ENCODE peak calls at places on chromosomes 1 and 21, in eight cellular contexts. F is adipocyte; B is left ventricle myocardium inferior; E is CD8-positive, alpha-beta T cell; G is SJCRH30; P is thoracic aorta; C is heart left ventricle; J is dorsolateral prefrontal cortex. Q is an unnamed sample. For H3K27me3, the result is how much of the 10 kb centered on the place peaks cover.

GRCh38 chr1:204041803-204042505 is 31.0 kb upstream of the SOX13 start:
- DNase-seq in F (no peak), B (no peak), E (no peak), G (no peak), P (no peak), C (no peak), J (no peak), Q (no peak)

GRCh38 chr1:154220970-154221814 is 437 bp downstream of the UBAP2L start:
- DNase-seq in F (peak), B (peak), E (peak), G (peak), P (peak), C (peak), J (peak), Q (no peak)

GRCh38 chr1:21175324-21175669 is 1.4 kb downstream of the EIF4G3 start:
- DNase-seq in F (peak), B (peak), E (peak), G (peak), P (no peak), C (peak), J (peak), Q (no peak)

GRCh38 chr1:210726621-210727020 is 397.9 kb downstream of the HHAT start:
- DNase-seq in F (peak), B (no peak), E (peak), G (peak), P (no peak), C (no peak), J (no peak), Q (peak)

GRCh38 chr1:23475134-23475628 is 8.8 kb downstream of the ASAP3 start:
- DNase-seq in F (peak), B (no peak), E (no peak), G (peak), P (peak), C (no peak), J (peak), Q (peak)

GRCh38 chr1:19101244-19101643 is 108.8 kb downstream of the UBR4 start:
- DNase-seq in F (no peak), B (no peak), E (no peak), G (no peak), P (no peak), C (no peak), J (no peak), Q (no peak)

GRCh38 chr1:56444960-56445646 is 134.3 kb downstream of the PLPP3 start:
- DNase-seq in F (no peak), B (no peak), E (no peak), G (no peak), P (no peak), C (no peak), J (no peak), Q (no peak)

GRCh38 chr1:145824499-145824842 is 471 bp downstream of the POLR3C start:
- DNase-seq in F (no peak), B (no peak), E (no peak), G (no peak), P (no peak), C (no peak), J (no peak), Q (no peak)

GRCh38 chr1:198809247-198809646 is 170.4 kb downstream of the PTPRC start:
- DNase-seq in F (peak), B (no peak), E (no peak), G (no peak), P (no peak), C (no peak), J (no peak), Q (no peak)

GRCh38 chr1:78088015-78088414 is 42.2 kb downstream of the GIPC2 start:
- DNase-seq in F (no peak), B (no peak), E (no peak), G (no peak), P (no peak), C (no peak), J (no peak), Q (no peak)

GRCh38 chr1:47233165-47233564 is 1.1 kb upstream of the TAL1 start:
- DNase-seq in F (no peak), B (no peak), E (no peak), G (no peak), P (no peak), C (no peak), J (no peak), Q (no peak)

GRCh38 chr1:243447844-243448243 is 192.0 kb downstream of the SDCCAG8 start:
- DNase-seq in F (no peak), B (no peak), E (no peak), G (no peak), P (no peak), C (no peak), J (no peak), Q (no peak)

GRCh38 chr1:29641921-29642320 is 405.6 kb downstream of the PTPRU start:
- DNase-seq in F (no peak), B (no peak), E (no peak), G (no peak), P (no peak), C (no peak), J (no peak), Q (no peak)

GRCh38 chr1:23456226-23456625 is 27.8 kb downstream of the ASAP3 start:
- DNase-seq in F (no peak), B (no peak), E (no peak), G (no peak), P (no peak), C (no peak), J (no peak), Q (no peak)

GRCh38 chr1:224529844-224530243 is 86.3 kb upstream of the CNIH3 start:
- DNase-seq in F (no peak), B (no peak), E (no peak), G (no peak), P (no peak), C (no peak), J (no peak), Q (no peak)

GRCh38 chr1:43348343-43348808 is 10.4 kb upstream of the CDC20 start:
- DNase-seq in F (no peak), B (no peak), E (no peak), G (no peak), P (no peak), C (no peak), J (peak), Q (no peak)

GRCh38 chr1:86382878-86383277 is 13.2 kb downstream of the ODF2L start:
- DNase-seq in F (peak), B (no peak), E (no peak), G (no peak), P (no peak), C (no peak), J (no peak), Q (no peak)

GRCh38 chr1:87452648-87453047 is 124.0 kb downstream of the LMO4 start:
- DNase-seq in F (no peak), B (no peak), E (no peak), G (no peak), P (no peak), C (no peak), J (no peak), Q (no peak)

GRCh38 chr1:36560621-36561364 is 78.1 kb upstream of the CSF3R start:
- DNase-seq in F (no peak), B (no peak), E (no peak), G (no peak), P (no peak), C (no peak), J (no peak), Q (no peak)

GRCh38 chr1:175472464-175472863 is 270.9 kb downstream of the TNR start:
- DNase-seq in F (no peak), B (no peak), E (no peak), G (no peak), P (no peak), C (no peak), J (no peak), Q (no peak)

GRCh38 chr1:204723131-204723787 is 37.7 kb upstream of the LRRN2 start:
- DNase-seq in F (no peak), B (no peak), E (no peak), G (no peak), P (no peak), C (no peak), J (peak), Q (no peak)

GRCh38 chr1:33396188-33397124 is 34.4 kb downstream of the PHC2 start:
- DNase-seq in F (no peak), B (no peak), E (no peak), G (no peak), P (no peak), C (no peak), J (no peak), Q (no peak)

GRCh38 chr1:972726-973458 is 6.6 kb downstream of the PLEKHN1 start:
- DNase-seq in F (no peak), B (no peak), E (no peak), G (no peak), P (no peak), C (no peak), J (no peak), Q (no peak)

GRCh38 chr1:27563407-27564263 is 40.3 kb downstream of the AHDC1 start:
- DNase-seq in F (peak), B (peak), E (no peak), G (no peak), P (no peak), C (peak), J (no peak), Q (no peak)

GRCh38 chr1:183087001-183087400 is 63.8 kb downstream of the LAMC1 start:
- DNase-seq in F (no peak), B (no peak), E (no peak), G (no peak), P (no peak), C (no peak), J (no peak), Q (no peak)

GRCh38 chr1:37884145-37884544 is 24.8 kb upstream of the MTF1 start:
- DNase-seq in F (no peak), B (no peak), E (no peak), G (no peak), P (no peak), C (no peak), J (no peak), Q (no peak)

DNA sequence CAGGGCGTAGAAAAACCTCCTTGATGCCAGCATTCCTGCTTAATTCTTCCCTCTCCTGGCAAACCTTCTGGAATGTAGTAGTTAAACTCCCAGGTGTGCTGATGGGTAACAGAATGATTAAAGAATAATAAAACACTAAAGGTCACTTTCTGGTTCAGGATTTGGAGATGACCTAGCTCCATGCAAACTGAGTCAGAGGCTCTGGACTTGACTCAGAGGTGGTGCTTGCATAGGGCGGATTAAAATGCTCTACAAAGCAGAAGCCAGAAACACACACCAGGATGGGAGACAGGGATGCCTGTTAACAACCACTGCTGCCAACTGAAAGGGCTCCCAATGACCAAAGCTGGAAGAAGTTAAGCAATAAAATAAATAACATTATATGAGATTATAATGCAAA is 41.5 kb downstream of the KRTAP19-8 start:
- DNase-seq in F (no peak), B (no peak), E (no peak), G (no peak), P (no peak), C (no peak), J (no peak), Q (no peak)
- H3K27me3 ChIP-seq in F (under half), B (under half), E (under half), G (under half), P (under half), C (under half), J (under half), Q (under half)

GRCh38 chr1:14949836-14950674 is 203.5 kb upstream of the TMEM51 start:
- DNase-seq in F (no peak), B (no peak), E (no peak), G (no peak), P (no peak), C (no peak), J (no peak), Q (no peak)
- H3K4me3 ChIP-seq in F (no peak), B (no peak), E (no peak), G (no peak), P (no peak), C (no peak), J (no peak), Q (no peak)

GRCh38 chr1:157239936-157240335 is 101.7 kb upstream of the ETV3 start:
- DNase-seq in F (no peak), B (no peak), E (no peak), G (no peak), P (no peak), C (no peak), J (no peak), Q (no peak)
- H3K27me3 ChIP-seq in F (under half), B (under half), E (under half), G (under half), P (under half), C (under half), J (under half), Q (under half)

GRCh38 chr21:33849839-33850238 is 65.8 kb downstream of the ATP5PO start:
- DNase-seq in F (no peak), B (no peak), E (no peak), G (no peak), P (no peak), C (no peak), J (no peak), Q (no peak)
- H3K4me3 ChIP-seq in F (no peak), B (no peak), E (no peak), G (no peak), P (no peak), C (no peak), J (no peak), Q (no peak)